ENCODE peak calls at places on chromosomes 11 and 22, in nine cellular contexts. X is AG10803, R is GM12865, E is AG04450, C is lower leg skin, P is brain microvascular endothelial cell, L is HFF-Myc, N is adrenal gland, Q is IMR-90. O is an unnamed sample.

GRCh38 chr22:18056802-18057474 is 20.9 kb upstream of the PEX26 start:
- DNase-seq in X (no peak), R (peak), E (no peak), C (no peak), P (no peak), L (no peak), N (peak), Q (no peak), O (peak)

GRCh38 chr11:48013269-48013901 is 33.0 kb downstream of the PTPRJ start:
- DNase-seq in X (peak), R (peak), E (no peak), C (no peak), P (no peak), L (no peak), N (no peak), Q (peak), O (peak)

GRCh38 chr11:34627197-34627596 is 6.3 kb downstream of the EHF start:
- DNase-seq in X (no peak), R (no peak), E (no peak), C (no peak), P (no peak), L (no peak), N (no peak), Q (no peak), O (no peak)

GRCh38 chr11:28366549-28367341 is 258.6 kb downstream of the METTL15 start:
- DNase-seq in X (peak), R (no peak), E (peak), C (no peak), P (peak), L (no peak), N (no peak), Q (peak), O (no peak)

GRCh38 chr11:101862410-101863233 is 52.2 kb upstream of the CEP126 start:
- DNase-seq in X (peak), R (no peak), E (no peak), C (peak), P (peak), L (peak), N (peak), Q (peak), O (no peak)

GRCh38 chr11:94885133-94885532 is 88.2 kb downstream of the CWC15 start:
- DNase-seq in X (peak), R (peak), E (no peak), C (no peak), P (no peak), L (no peak), N (no peak), Q (no peak), O (no peak)

GRCh38 chr11:122984186-122985011 is 2.8 kb upstream of the BSX start:
- DNase-seq in X (peak), R (peak), E (no peak), C (no peak), P (no peak), L (no peak), N (no peak), Q (no peak), O (no peak)

GRCh38 chr11:73001615-73002014 is 140.5 kb downstream of the FCHSD2 start:
- DNase-seq in X (no peak), R (no peak), E (no peak), C (no peak), P (no peak), L (no peak), N (no peak), Q (no peak), O (no peak)

GRCh38 chr11:134978388-134979088 is 566.5 kb upstream of the B3GAT1 start:
- DNase-seq in X (no peak), R (no peak), E (no peak), C (no peak), P (no peak), L (no peak), N (no peak), Q (no peak), O (no peak)

GRCh38 chr11:132771746-132772145 is 760.6 kb downstream of the OPCML start:
- DNase-seq in X (no peak), R (no peak), E (no peak), C (no peak), P (no peak), L (no peak), N (no peak), Q (no peak), O (no peak)

GRCh38 chr11:134207538-134208239 is 16.1 kb downstream of the NCAPD3 start:
- DNase-seq in X (peak), R (peak), E (no peak), C (no peak), P (no peak), L (no peak), N (peak), Q (no peak), O (no peak)

GRCh38 chr22:46905834-46906233 is 143.4 kb downstream of the TBC1D22A start:
- DNase-seq in X (no peak), R (no peak), E (no peak), C (no peak), P (no peak), L (no peak), N (no peak), Q (no peak), O (no peak)

GRCh38 chr11:2498750-2499149 is 53.9 kb downstream of the KCNQ1 start:
- DNase-seq in X (no peak), R (no peak), E (no peak), C (no peak), P (no peak), L (no peak), N (no peak), Q (no peak), O (no peak)

GRCh38 chr11:69196322-69197169 is 40.8 kb downstream of the SMIM38 start:
- DNase-seq in X (no peak), R (no peak), E (no peak), C (no peak), P (no peak), L (no peak), N (no peak), Q (no peak), O (no peak)

GRCh38 chr22:37529652-37530345 is 10.6 kb upstream of the CARD10 start:
- DNase-seq in X (no peak), R (peak), E (no peak), C (no peak), P (no peak), L (no peak), N (no peak), Q (no peak), O (no peak)

GRCh38 chr22:41535244-41535643 is 9.0 kb downstream of the POLR3H start:
- DNase-seq in X (no peak), R (no peak), E (no peak), C (no peak), P (no peak), L (no peak), N (no peak), Q (no peak), O (no peak)

GRCh38 chr11:86416494-86416893 is 41.8 kb downstream of the CCDC81 start:
- DNase-seq in X (no peak), R (no peak), E (no peak), C (no peak), P (no peak), L (no peak), N (no peak), Q (peak), O (no peak)

GRCh38 chr11:86421976-86422770 is 47.5 kb downstream of the CCDC81 start:
- DNase-seq in X (no peak), R (no peak), E (no peak), C (no peak), P (no peak), L (no peak), N (no peak), Q (no peak), O (no peak)

GRCh38 chr11:86418513-86418912 is 43.8 kb downstream of the CCDC81 start:
- DNase-seq in X (no peak), R (no peak), E (no peak), C (no peak), P (no peak), L (no peak), N (no peak), Q (no peak), O (no peak)

GRCh38 chr11:86414032-86414431 is 39.3 kb downstream of the CCDC81 start:
- DNase-seq in X (no peak), R (no peak), E (no peak), C (no peak), P (no peak), L (no peak), N (no peak), Q (no peak), O (no peak)

GRCh38 chr11:86418929-86419328 is 44.2 kb downstream of the CCDC81 start:
- DNase-seq in X (peak), R (peak), E (no peak), C (no peak), P (no peak), L (no peak), N (no peak), Q (peak), O (no peak)
- TF ChIP-seq CTCF in X (peak), R (peak), E (peak), C (no peak), P (peak), L (peak), N (no peak), Q (peak), O (peak)

DNA sequence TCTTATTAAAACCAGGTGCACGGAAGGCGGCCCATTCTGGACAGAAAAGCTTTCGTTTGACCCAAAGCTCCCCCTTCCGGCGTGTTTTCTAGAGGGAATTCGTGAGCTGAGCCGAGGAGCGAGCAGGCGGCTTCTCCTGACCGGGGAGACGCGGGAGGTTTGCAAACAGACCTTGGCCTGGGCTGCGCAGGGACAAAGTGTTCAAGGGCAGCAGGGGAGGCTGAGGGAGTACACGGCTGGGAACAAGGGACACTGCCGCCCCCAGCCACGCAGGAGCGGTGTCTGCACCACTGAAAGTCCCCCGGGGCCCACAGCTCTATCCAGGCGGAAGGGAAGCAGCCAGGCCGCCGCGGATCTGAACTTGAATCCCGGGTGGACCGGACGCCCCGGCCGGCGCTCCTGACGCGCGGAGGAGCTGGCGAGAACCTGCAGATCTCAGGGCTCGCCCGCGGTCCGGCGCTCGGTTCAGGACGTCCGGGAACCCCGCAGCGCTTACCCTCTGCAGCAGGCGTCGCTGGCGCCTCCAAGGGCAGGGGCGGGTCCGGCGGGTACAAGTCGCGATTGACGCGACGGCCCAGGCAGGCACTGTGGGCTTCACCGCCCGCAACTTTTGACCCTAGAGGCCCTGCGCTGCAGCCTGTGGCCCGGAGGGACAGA is 101.9 kb downstream of the WT1 start:
- DNase-seq in X (peak), R (no peak), E (peak), C (peak), P (peak), L (peak), N (peak), Q (peak), O (no peak)
- H3K4me3 ChIP-seq in X (peak), R (no peak), E (peak), C (peak), P (peak), L (no peak), N (no peak), Q (peak), O (no peak)

DNA sequence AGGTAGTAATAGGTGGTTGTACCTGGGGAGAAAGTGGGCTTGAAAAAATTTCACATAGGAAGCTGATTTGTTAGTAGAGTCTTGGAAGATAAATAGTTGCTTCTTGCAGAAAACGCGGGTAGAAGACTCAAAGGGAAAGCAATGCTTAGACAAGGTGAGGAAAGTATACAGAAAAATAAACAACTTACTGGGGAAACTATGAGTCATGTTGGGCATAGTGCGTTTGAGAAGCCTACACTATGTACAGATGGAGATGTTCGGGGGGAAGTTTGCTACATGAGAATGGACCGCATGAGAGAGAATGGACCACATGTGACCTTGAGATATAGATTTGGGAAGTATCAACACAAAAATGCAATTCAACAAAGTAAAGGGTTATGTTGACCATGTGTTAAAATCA is 86.7 kb upstream of the DDI1 start:
- DNase-seq in X (no peak), R (no peak), E (no peak), C (no peak), P (no peak), L (no peak), N (no peak), Q (peak), O (no peak)
- TF ChIP-seq CTCF in X (no peak), R (no peak), E (no peak), C (no peak), P (no peak), L (no peak), N (no peak), Q (no peak), O (no peak)

DNA sequence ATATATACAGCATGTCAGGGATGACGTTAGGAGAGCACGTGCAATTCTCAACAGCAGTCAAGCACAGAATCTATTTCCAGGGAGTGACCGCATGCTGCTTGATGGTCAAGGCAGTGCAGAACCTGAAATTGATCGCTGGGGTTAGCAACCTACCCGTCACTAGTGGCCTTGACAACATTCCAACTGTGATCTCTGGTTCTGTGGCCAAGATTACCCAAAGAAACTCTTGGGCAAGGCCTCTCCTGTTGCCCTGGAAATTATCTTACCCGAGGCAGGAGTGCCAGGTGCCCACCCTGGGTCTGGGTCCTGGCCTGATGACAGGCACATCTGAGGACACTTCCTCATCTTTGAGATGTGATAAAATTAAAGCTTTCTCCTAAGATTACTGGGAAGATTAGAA is 2.2 kb downstream of the TM7SF2 start:
- DNase-seq in X (no peak), R (no peak), E (no peak), C (no peak), P (no peak), L (no peak), N (peak), Q (no peak), O (no peak)
- H3K4me3 ChIP-seq in X (no peak), R (no peak), E (no peak), C (no peak), P (no peak), L (no peak), N (no peak), Q (no peak), O (no peak)

DNA sequence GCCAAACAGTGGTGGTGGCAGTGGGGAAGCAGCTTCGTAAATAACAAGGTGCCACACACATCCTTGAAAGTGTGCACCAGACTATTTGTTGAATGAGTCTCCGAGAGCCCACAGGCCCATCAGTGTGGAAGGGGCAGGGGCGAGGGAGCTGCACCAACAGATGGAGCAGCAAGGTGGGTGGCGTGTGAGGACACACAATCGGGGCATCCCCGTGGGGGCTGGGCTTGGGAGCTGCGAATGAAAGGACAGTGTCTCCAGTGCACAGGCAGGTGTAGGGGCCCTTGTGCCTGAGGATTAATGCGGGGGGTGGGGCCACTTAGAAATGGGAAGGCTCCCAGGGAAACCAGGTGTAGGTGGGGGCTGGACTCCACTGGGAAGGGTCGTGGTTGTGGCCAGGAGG is 2.8 kb downstream of the NRXN2 start:
- DNase-seq in X (no peak), R (no peak), E (no peak), C (no peak), P (no peak), L (no peak), N (no peak), Q (no peak), O (no peak)
- TF ChIP-seq CTCF in X (no peak), R (no peak), E (no peak), C (no peak), P (no peak), L (no peak), N (no peak), Q (no peak), O (no peak)

GRCh38 chr11:130511765-130512164 is 63.3 kb downstream of the ADAMTS15 start:
- DNase-seq in X (no peak), R (no peak), E (no peak), C (no peak), P (no peak), L (no peak), N (no peak), Q (peak), O (no peak)

GRCh38 chr11:130512662-130513061 is 64.2 kb downstream of the ADAMTS15 start:
- DNase-seq in X (no peak), R (no peak), E (no peak), C (no peak), P (no peak), L (no peak), N (no peak), Q (no peak), O (no peak)

GRCh38 chr11:130514316-130514715 is 65.9 kb downstream of the ADAMTS15 start:
- DNase-seq in X (peak), R (no peak), E (no peak), C (no peak), P (no peak), L (no peak), N (no peak), Q (peak), O (no peak)

GRCh38 chr11:130514851-130515250 is 66.4 kb downstream of the ADAMTS15 start:
- DNase-seq in X (no peak), R (no peak), E (no peak), C (no peak), P (no peak), L (no peak), N (no peak), Q (no peak), O (no peak)

GRCh38 chr11:130513132-130513531 is 64.7 kb downstream of the ADAMTS15 start:
- DNase-seq in X (peak), R (no peak), E (no peak), C (no peak), P (no peak), L (no peak), N (no peak), Q (no peak), O (no peak)
- H3K4me3 ChIP-seq in X (no peak), R (no peak), E (no peak), C (no peak), P (no peak), L (no peak), N (no peak), Q (no peak), O (no peak)

O was measured in GM06990.